ENCODE peak calls at places on chromosomes 11 and 22, in four cellular contexts. T, J, P and X are unnamed samples.

GRCh38 chr11:1226226-1226961 is 3.5 kb downstream of the MUC5B start:
- DNase-seq in J (peak), P (peak), T (no peak), X (peak)

GRCh38 chr11:9852465-9852864 is 188.6 kb downstream of the SWAP70 start:
- DNase-seq in T (no peak), J (no peak), P (no peak), X (no peak)

GRCh38 chr11:116312560-116313340 is 460.0 kb downstream of the BUD13 start:
- DNase-seq in J (peak), P (peak), T (peak), X (no peak)

GRCh38 chr22:49010086-49010863 is 817.4 kb downstream of the BRD1 start:
- DNase-seq in P (no peak), J (peak), T (peak), X (no peak)

GRCh38 chr11:34415538-34415937 is 23.2 kb upstream of the CAT start:
- DNase-seq in J (no peak), P (no peak), T (no peak), X (no peak)

GRCh38 chr22:30869996-30870395 is 98.6 kb downstream of the MORC2 start:
- DNase-seq in J (peak), T (no peak), P (peak), X (no peak)

GRCh38 chr22:38674888-38675287 is 6.9 kb upstream of the TOMM22 start:
- DNase-seq in T (no peak), J (peak), P (no peak), X (no peak)

GRCh38 chr11:34358666-34359547 is 1.1 kb upstream of the ABTB2 start:
- DNase-seq in J (peak), P (peak), T (peak), X (peak)

GRCh38 chr11:76073716-76074115 is 132.6 kb downstream of the WNT11 start:
- DNase-seq in T (no peak), J (no peak), P (no peak), X (no peak)

GRCh38 chr11:120674537-120674936 is 163.0 kb downstream of the GRIK4 start:
- DNase-seq in J (no peak), P (no peak), T (no peak), X (no peak)

GRCh38 chr11:15396778-15397177 is 282.1 kb downstream of the INSC start:
- DNase-seq in J (no peak), T (no peak), P (no peak), X (no peak)

GRCh38 chr11:132874638-132875037 is 657.7 kb downstream of the OPCML start:
- DNase-seq in J (no peak), T (no peak), P (no peak), X (no peak)

GRCh38 chr22:49229483-49230193 is 598.0 kb downstream of the BRD1 start:
- DNase-seq in P (no peak), T (no peak), J (no peak), X (no peak)

GRCh38 chr22:44603774-44604173 is 98.2 kb upstream of the PRR5 start:
- DNase-seq in T (no peak), P (no peak), J (no peak), X (no peak)

GRCh38 chr11:45107051-45107450 is 39.4 kb upstream of the PRDM11 start:
- DNase-seq in P (peak), J (no peak), T (no peak), X (no peak)

GRCh38 chr11:7538466-7539454 is 25.0 kb downstream of the PPFIBP2 start:
- DNase-seq in P (no peak), J (no peak), T (no peak), X (no peak)

GRCh38 chr22:30434775-30435315 is 9.3 kb downstream of the MTFP1 start:
- DNase-seq in T (no peak), J (peak), P (no peak), X (peak)

GRCh38 chr11:108609681-108610080 is 16.1 kb upstream of the EXPH5 start:
- DNase-seq in T (no peak), P (no peak), J (no peak), X (no peak)

GRCh38 chr22:47043835-47044721 is 281.6 kb downstream of the TBC1D22A start:
- DNase-seq in P (peak), J (peak), T (no peak), X (no peak)

GRCh38 chr11:66369073-66369894 is 2.3 kb downstream of the SLC29A2 start:
- DNase-seq in T (no peak), P (no peak), J (no peak), X (no peak)

GRCh38 chr22:35380537-35381423 is at the start of gene HMOX1:
- DNase-seq in P (peak), J (peak), T (peak), X (peak)

GRCh38 chr11:693415-693831 is 1.6 kb downstream of the DEAF1 start:
- DNase-seq in J (no peak), P (no peak), T (peak), X (peak)

GRCh38 chr11:1204381-1205101 is 18.3 kb upstream of the MUC5B start:
- DNase-seq in J (peak), T (no peak), P (peak), X (no peak)

GRCh38 chr11:27392715-27393114 is 29.7 kb upstream of the CCDC34 start:
- DNase-seq in J (no peak), P (no peak), T (no peak), X (peak)

GRCh38 chr22:44351037-44351436 is 38.3 kb upstream of the SHISAL1 start:
- DNase-seq in T (no peak), P (no peak), J (no peak), X (no peak)

GRCh38 chr11:1038921-1039320 is 2.4 kb upstream of the MUC6 start:
- DNase-seq in P (no peak), J (no peak), T (no peak), X (no peak)

GRCh38 chr11:12245549-12245986 is 131.8 kb upstream of the PARVA start:
- DNase-seq in P (no peak), T (no peak), J (no peak), X (no peak)

GRCh38 chr11:123272565-123272964 is 77.5 kb upstream of the CLMP start:
- DNase-seq in P (no peak), T (no peak), J (no peak), X (no peak)

GRCh38 chr11:78708388-78708787 is 133.7 kb upstream of the NARS2 start:
- DNase-seq in J (no peak), T (no peak), P (no peak), X (no peak)

GRCh38 chr11:104127828-104128227 is 36.1 kb downstream of the PDGFD start:
- DNase-seq in T (no peak), J (no peak), P (no peak), X (no peak)

GRCh38 chr11:102155676-102156075 is 45.4 kb downstream of the YAP1 start:
- DNase-seq in J (no peak), P (no peak), T (no peak), X (no peak)

GRCh38 chr11:76604652-76605241 is 65.8 kb downstream of the LRRC32 start:
- DNase-seq in J (peak), T (peak), P (peak), X (no peak)

GRCh38 chr11:70662691-70663098 is 264.4 kb downstream of the CTTN start:
- DNase-seq in J (no peak), T (peak), P (no peak), X (no peak)

GRCh38 chr11:76767659-76768058 is 15.5 kb upstream of the TSKU start:
- DNase-seq in P (no peak), J (no peak), T (no peak), X (no peak)

GRCh38 chr11:64305691-64306562 is 603 bp downstream of the ESRRA start:
- DNase-seq in T (peak), P (peak), J (peak), X (peak)
- TF ChIP-seq POLR2A in T (no peak), P (peak), J (peak), X (peak)

DNA sequence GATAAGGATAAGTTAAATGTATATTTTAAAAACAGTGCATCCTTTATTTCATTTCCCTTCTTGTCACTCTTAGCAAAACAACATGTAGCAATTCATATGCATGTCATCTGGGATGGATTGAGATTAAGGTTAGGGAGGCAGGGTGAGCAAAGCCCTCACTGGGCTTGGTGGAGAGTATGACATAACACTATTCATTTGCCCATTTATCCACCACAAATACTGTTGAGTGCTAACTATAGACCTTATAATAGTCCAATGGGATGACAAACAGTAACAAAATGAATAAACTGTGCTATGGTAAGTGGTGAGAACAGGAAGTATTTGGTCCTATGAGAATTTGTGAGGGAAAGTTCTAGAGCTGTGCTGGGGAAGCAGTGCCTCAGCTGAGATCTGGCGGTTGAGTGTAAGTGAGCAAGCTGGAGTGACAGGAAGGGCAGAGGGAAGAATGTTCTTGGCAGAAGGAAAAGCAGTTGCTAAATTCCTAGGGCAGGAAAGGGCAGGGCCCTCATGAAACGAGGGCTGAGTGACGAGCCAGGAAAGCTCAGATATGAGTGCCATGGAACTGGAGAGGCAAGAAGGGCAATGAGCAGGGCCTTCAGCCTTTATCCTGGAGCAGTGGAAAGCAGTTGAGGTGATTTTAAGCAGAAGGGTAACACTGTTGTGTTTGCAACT is 6.7 kb downstream of the HSD17B12 start:
- DNase-seq in P (no peak), T (no peak), J (peak), X (no peak)
- TF ChIP-seq POLR2A in P (no peak), T (no peak), J (no peak), X (no peak)

GRCh38 chr11:68041617-68042218 is 2.9 kb downstream of the TCIRG1 start:
- DNase-seq in T (no peak), P (no peak), J (no peak), X (peak)

GRCh38 chr11:68038718-68039525 is at the start of gene TCIRG1:
- DNase-seq in J (peak), T (peak), P (peak), X (peak)

GRCh38 chr11:68040957-68041591 is 2.2 kb downstream of the TCIRG1 start:
- DNase-seq in J (peak), P (no peak), T (no peak), X (no peak)

GRCh38 chr11:68039526-68040086 is 781 bp downstream of the TCIRG1 start:
- DNase-seq in T (no peak), J (peak), P (no peak), X (peak)

GRCh38 chr11:68040121-68040956 is 1.5 kb downstream of the TCIRG1 start:
- DNase-seq in P (peak), T (peak), J (peak), X (peak)
- TF ChIP-seq POLR2A in P (no peak), T (no peak), J (peak), X (no peak)

GRCh38 chr11:46377266-46377665 is 4.2 kb upstream of the MDK start:
- DNase-seq in P (no peak), J (no peak), T (no peak), X (no peak)

GRCh38 chr11:46380340-46381045 is 976 bp upstream of the MDK start:
- DNase-seq in J (peak), T (peak), P (peak), X (peak)

GRCh38 chr11:46377831-46378230 is 3.6 kb upstream of the MDK start:
- DNase-seq in P (no peak), T (no peak), J (no peak), X (no peak)

GRCh38 chr11:46378296-46378695 is 3.2 kb upstream of the MDK start:
- DNase-seq in T (no peak), P (no peak), J (no peak), X (no peak)

GRCh38 chr11:46378811-46379482 is 2.5 kb upstream of the MDK start:
- DNase-seq in T (no peak), P (no peak), J (no peak), X (no peak)
- TF ChIP-seq POLR2A in T (no peak), P (no peak), J (no peak), X (no peak)

DNA sequence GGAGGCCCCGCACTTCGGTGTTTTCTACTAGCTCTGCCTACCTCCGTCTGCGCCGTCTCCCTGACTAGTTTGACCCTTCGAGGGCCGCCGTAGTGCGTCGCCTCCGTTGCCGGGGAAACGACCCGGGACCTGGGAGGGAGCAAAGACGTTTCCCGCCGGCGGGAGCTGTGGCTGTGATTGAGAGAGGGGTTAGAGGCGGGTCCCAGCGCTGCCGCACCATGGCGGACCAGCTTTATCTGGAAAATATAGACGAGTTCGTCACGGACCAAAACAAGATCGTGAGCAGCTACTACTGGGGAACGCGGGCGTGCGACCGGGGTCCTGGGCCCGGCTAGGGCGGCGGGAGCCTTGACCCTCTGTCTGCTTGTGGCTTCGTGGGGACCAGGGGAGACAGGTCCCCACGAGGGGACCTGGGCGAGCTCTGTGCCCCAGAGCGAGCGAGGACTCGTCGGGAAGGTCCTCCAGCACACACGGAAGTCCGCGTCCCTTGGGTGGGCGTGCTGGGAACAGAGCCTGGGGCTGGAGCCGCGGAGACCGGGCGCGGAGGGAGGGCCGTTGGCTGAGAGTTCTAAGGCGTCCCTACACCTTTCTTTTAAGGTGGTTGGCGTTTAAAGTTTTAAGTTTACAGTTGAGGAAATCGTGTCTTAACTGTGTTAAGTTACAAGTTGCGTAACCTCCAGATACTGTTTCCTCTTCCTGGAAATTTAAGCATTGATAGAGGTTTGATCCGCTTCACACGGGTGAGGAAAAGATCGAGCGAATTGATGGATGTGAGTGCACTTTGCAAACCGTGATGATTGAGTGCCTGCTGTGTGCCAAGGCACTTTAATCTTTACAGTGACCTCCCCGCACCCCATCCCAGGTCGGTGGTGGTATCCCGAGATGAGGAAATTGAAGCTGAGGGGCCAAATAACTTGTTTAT is at the start of gene POLD3:
- DNase-seq in P (peak), J (peak), T (peak), X (peak)
- TF ChIP-seq POLR2A in P (no peak), J (no peak), T (no peak), X (peak)

GRCh38 chr22:45615364-45615763 is 56.3 kb upstream of the ATXN10 start:
- DNase-seq in J (no peak), T (no peak), P (no peak), X (no peak)
- TF ChIP-seq POLR2A in J (no peak), T (no peak), P (no peak), X (no peak)

GRCh38 chr22:37628830-37629229 is 10.6 kb upstream of the SH3BP1 start:
- DNase-seq in T (no peak), J (no peak), P (no peak), X (no peak)
- TF ChIP-seq POLR2A in T (no peak), J (no peak), P (no peak), X (no peak)

DNA sequence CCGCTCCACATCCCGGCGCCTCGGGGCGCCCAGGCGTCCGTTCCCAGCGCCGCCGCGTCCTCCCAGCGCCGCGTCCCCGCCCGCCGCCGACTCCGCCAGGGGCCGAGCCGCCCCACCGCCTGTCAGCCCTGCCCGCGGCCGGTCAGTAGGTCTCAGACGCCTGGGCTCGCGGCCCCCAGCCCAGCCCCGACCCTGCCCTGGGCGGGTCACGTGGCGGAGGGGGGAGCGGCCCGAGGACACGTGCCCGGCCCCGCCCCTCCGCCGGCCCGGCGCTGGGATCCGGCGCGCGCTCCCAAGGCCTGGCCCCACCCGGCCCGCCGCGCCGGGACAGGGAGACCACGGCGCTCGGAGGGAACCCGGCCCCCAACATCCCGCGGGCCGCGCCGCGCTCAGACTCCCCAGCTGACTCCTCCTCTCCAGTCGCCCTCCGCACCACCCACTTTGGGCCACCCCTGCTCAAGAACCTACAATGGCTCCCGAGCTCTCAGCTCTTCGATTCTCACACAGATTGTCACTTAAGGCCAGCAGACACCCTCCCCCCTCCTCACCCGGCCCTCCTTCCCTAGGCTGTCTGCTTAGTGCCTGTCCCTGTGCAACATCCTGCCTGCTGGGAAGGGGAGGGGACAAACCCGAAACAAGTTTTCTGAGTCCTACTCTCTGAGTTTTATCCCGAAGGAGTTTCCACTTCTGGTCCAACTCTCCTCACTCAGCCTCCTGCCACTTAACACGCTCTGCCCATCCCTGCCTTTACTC is at the start of gene RAB3IL1:
- DNase-seq in T (peak), P (peak), J (peak), X (peak)
- TF ChIP-seq POLR2A in T (no peak), P (no peak), J (peak), X (peak)

GRCh38 chr22:50445071-50445879 is 29.6 kb downstream of the SBF1 start:
- DNase-seq in P (no peak), J (no peak), T (no peak), X (no peak)

GRCh38 chr22:50444663-50445062 is 30.2 kb downstream of the SBF1 start:
- DNase-seq in P (peak), T (peak), J (no peak), X (no peak)

GRCh38 chr22:50445880-50446707 is 28.7 kb downstream of the SBF1 start:
- DNase-seq in T (no peak), J (no peak), P (no peak), X (no peak)

GRCh38 chr22:50443202-50443601 is 31.6 kb downstream of the SBF1 start:
- DNase-seq in P (no peak), T (no peak), J (no peak), X (no peak)

DNA sequence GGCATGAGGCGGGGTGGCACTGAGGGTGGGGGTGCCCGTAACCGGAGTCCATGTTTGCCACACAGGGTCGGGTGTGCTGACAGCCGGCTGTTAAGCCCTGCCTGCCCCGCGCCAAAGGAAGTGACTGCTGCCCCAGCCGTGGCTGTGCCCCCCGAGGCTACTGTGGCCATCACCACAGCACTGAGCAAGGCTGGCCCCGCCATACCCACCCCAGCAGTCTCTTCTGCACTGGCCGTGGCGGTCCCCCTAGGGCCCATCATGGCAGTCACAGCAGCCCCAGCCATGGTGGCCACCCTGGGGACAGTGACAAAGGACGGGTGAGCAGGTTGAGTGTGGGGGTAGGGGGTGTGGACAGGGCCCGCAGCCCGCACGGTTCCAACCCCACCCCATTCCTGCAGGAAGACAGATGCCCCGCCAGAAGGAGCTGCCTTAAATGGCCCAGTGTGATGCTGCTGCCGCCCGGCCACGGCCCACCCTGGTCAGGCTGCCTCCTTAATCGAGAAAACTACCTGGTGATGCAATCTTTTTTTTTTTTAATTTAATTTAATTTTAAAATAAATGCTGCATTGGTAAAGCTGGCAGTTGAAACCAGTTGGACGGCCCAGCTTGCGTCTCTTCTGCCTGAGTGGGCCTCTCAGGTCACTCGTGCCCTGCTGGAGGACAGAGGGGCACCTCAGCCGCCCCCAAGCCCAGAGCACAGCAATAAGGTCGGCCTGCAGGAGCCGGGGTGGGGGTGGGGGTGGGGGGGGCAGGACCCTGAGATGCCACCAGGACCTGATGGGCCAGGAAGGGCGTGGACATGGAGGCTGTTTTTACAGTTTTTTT is 30.8 kb downstream of the SBF1 start:
- DNase-seq in J (no peak), T (no peak), P (no peak), X (no peak)
- TF ChIP-seq POLR2A in J (no peak), T (no peak), P (no peak), X (no peak)